ENCODE peak calls at places on chromosomes 5 and 9, in ten cellular contexts. One of them, this sample, is unnamed.

GRCh38 chr5:170070556-170071412 is 34.9 kb upstream of the FOXI1 start:
- DNase-seq in esophagus squamous epithelium: no peak
- DNase-seq in H1: peak; percentile 17
- DNase-seq in A549: peak; percentile 45
- DNase-seq in CD8-positive, alpha-beta T cell: no peak
- DNase-seq in CD4-positive, alpha-beta memory T cell: no peak
- DNase-seq in thyroid gland: peak; percentile 27
- DNase-seq in Peyer's patch: peak; percentile 54
- DNase-seq in uterus: no peak
- DNase-seq in small intestine: peak; percentile 5
- DNase-seq in this sample: no peak

GRCh38 chr5:41465493-41466171 is 44.8 kb downstream of the PLCXD3 start:
- DNase-seq in A549: no peak
- DNase-seq in thyroid gland: no peak
- DNase-seq in H1: no peak
- DNase-seq in Peyer's patch: no peak
- DNase-seq in small intestine: no peak
- DNase-seq in CD8-positive, alpha-beta T cell: no peak
- DNase-seq in CD4-positive, alpha-beta memory T cell: no peak
- DNase-seq in uterus: no peak
- DNase-seq in esophagus squamous epithelium: no peak
- DNase-seq in this sample: no peak

GRCh38 chr9:134895849-134896833 is 15.5 kb downstream of the FCN2 start:
- DNase-seq in CD4-positive, alpha-beta memory T cell: no peak
- DNase-seq in A549: peak; percentile 76
- DNase-seq in uterus: peak; percentile 92
- DNase-seq in thyroid gland: peak; percentile 83
- DNase-seq in small intestine: peak; percentile 1
- DNase-seq in Peyer's patch: peak; percentile 39
- DNase-seq in H1: no peak
- DNase-seq in CD8-positive, alpha-beta T cell: no peak
- DNase-seq in esophagus squamous epithelium: no peak
- DNase-seq in this sample: peak; percentile 58

GRCh38 chr5:6544561-6544935 is 88.3 kb downstream of the NSUN2 start:
- DNase-seq in esophagus squamous epithelium: no peak
- DNase-seq in A549: no peak
- DNase-seq in H1: no peak
- DNase-seq in small intestine: no peak
- DNase-seq in uterus: no peak
- DNase-seq in CD4-positive, alpha-beta memory T cell: no peak
- DNase-seq in Peyer's patch: no peak
- DNase-seq in CD8-positive, alpha-beta T cell: no peak
- DNase-seq in thyroid gland: no peak
- DNase-seq in this sample: no peak

GRCh38 chr5:133425183-133425582 is 187.2 kb downstream of the FSTL4 start:
- DNase-seq in Peyer's patch: no peak
- DNase-seq in A549: no peak
- DNase-seq in CD8-positive, alpha-beta T cell: no peak
- DNase-seq in small intestine: no peak
- DNase-seq in esophagus squamous epithelium: no peak
- DNase-seq in CD4-positive, alpha-beta memory T cell: no peak
- DNase-seq in thyroid gland: no peak
- DNase-seq in uterus: no peak
- DNase-seq in H1: peak; percentile 53
- DNase-seq in this sample: no peak

GRCh38 chr5:153619706-153620105 is 129.2 kb downstream of the GRIA1 start:
- DNase-seq in Peyer's patch: no peak
- DNase-seq in uterus: no peak
- DNase-seq in A549: no peak
- DNase-seq in small intestine: no peak
- DNase-seq in thyroid gland: no peak
- DNase-seq in CD4-positive, alpha-beta memory T cell: no peak
- DNase-seq in esophagus squamous epithelium: no peak
- DNase-seq in CD8-positive, alpha-beta T cell: no peak
- DNase-seq in H1: no peak
- DNase-seq in this sample: no peak

GRCh38 chr5:79642210-79642609 is 30.0 kb downstream of the TENT2 start:
- DNase-seq in H1: no peak
- DNase-seq in CD8-positive, alpha-beta T cell: no peak
- DNase-seq in esophagus squamous epithelium: no peak
- DNase-seq in thyroid gland: no peak
- DNase-seq in CD4-positive, alpha-beta memory T cell: no peak
- DNase-seq in small intestine: no peak
- DNase-seq in Peyer's patch: no peak
- DNase-seq in uterus: no peak
- DNase-seq in A549: no peak
- DNase-seq in this sample: no peak

GRCh38 chr9:31304576-31304975 is 1079.9 kb upstream of the ACO1 start:
- DNase-seq in A549: peak; percentile 4
- DNase-seq in uterus: no peak
- DNase-seq in CD4-positive, alpha-beta memory T cell: no peak
- DNase-seq in small intestine: no peak
- DNase-seq in Peyer's patch: no peak
- DNase-seq in esophagus squamous epithelium: no peak
- DNase-seq in thyroid gland: no peak
- DNase-seq in H1: no peak
- DNase-seq in CD8-positive, alpha-beta T cell: no peak
- DNase-seq in this sample: no peak

GRCh38 chr5:34511481-34511880 is 144.6 kb upstream of the RAI14 start:
- DNase-seq in esophagus squamous epithelium: no peak
- DNase-seq in A549: no peak
- DNase-seq in small intestine: no peak
- DNase-seq in CD8-positive, alpha-beta T cell: no peak
- DNase-seq in thyroid gland: no peak
- DNase-seq in Peyer's patch: no peak
- DNase-seq in CD4-positive, alpha-beta memory T cell: no peak
- DNase-seq in uterus: no peak
- DNase-seq in H1: no peak
- DNase-seq in this sample: no peak

GRCh38 chr9:18877984-18878383 is 155.0 kb downstream of the SAXO1 start:
- DNase-seq in thyroid gland: no peak
- DNase-seq in esophagus squamous epithelium: no peak
- DNase-seq in Peyer's patch: no peak
- DNase-seq in H1: no peak
- DNase-seq in small intestine: no peak
- DNase-seq in CD8-positive, alpha-beta T cell: no peak
- DNase-seq in uterus: no peak
- DNase-seq in CD4-positive, alpha-beta memory T cell: no peak
- DNase-seq in A549: no peak
- DNase-seq in this sample: no peak

GRCh38 chr9:79686381-79687130 is 114.8 kb downstream of the TLE4 start:
- DNase-seq in uterus: no peak
- DNase-seq in CD4-positive, alpha-beta memory T cell: no peak
- DNase-seq in A549: peak; percentile 40
- DNase-seq in Peyer's patch: no peak
- DNase-seq in thyroid gland: no peak
- DNase-seq in esophagus squamous epithelium: no peak
- DNase-seq in small intestine: no peak
- DNase-seq in CD8-positive, alpha-beta T cell: no peak
- DNase-seq in H1: no peak
- DNase-seq in this sample: no peak

GRCh38 chr9:8329561-8330283 is 530.1 kb upstream of the DMAC1 start:
- DNase-seq in esophagus squamous epithelium: no peak
- DNase-seq in CD4-positive, alpha-beta memory T cell: no peak
- DNase-seq in CD8-positive, alpha-beta T cell: no peak
- DNase-seq in uterus: no peak
- DNase-seq in small intestine: no peak
- DNase-seq in Peyer's patch: no peak
- DNase-seq in A549: no peak
- DNase-seq in H1: no peak
- DNase-seq in thyroid gland: no peak
- DNase-seq in this sample: no peak

GRCh38 chr5:104702212-104702611 is 1139.6 kb upstream of the NUDT12 start:
- DNase-seq in small intestine: no peak
- DNase-seq in CD4-positive, alpha-beta memory T cell: no peak
- DNase-seq in H1: no peak
- DNase-seq in thyroid gland: no peak
- DNase-seq in esophagus squamous epithelium: no peak
- DNase-seq in Peyer's patch: no peak
- DNase-seq in uterus: no peak
- DNase-seq in A549: no peak
- DNase-seq in CD8-positive, alpha-beta T cell: no peak
- DNase-seq in this sample: no peak

GRCh38 chr5:2669913-2670312 is 81.6 kb downstream of the IRX2 start:
- DNase-seq in small intestine: no peak
- DNase-seq in CD8-positive, alpha-beta T cell: no peak
- DNase-seq in CD4-positive, alpha-beta memory T cell: no peak
- DNase-seq in uterus: no peak
- DNase-seq in thyroid gland: no peak
- DNase-seq in esophagus squamous epithelium: no peak
- DNase-seq in H1: no peak
- DNase-seq in A549: no peak
- DNase-seq in Peyer's patch: no peak
- DNase-seq in this sample: no peak

GRCh38 chr5:35089688-35090314 is 42.1 kb upstream of the AGXT2 start:
- DNase-seq in CD4-positive, alpha-beta memory T cell: peak; percentile 53
- DNase-seq in Peyer's patch: peak; percentile 82
- DNase-seq in uterus: peak; percentile 62
- DNase-seq in thyroid gland: peak; percentile 64
- DNase-seq in CD8-positive, alpha-beta T cell: peak; percentile 27
- DNase-seq in H1: peak; percentile 29
- DNase-seq in A549: peak; percentile 47
- DNase-seq in esophagus squamous epithelium: no peak
- DNase-seq in small intestine: peak; percentile 77
- DNase-seq in this sample: no peak

GRCh38 chr9:92173318-92173717 is 58.1 kb upstream of the SPTLC1 start:
- DNase-seq in small intestine: no peak
- DNase-seq in uterus: no peak
- DNase-seq in esophagus squamous epithelium: no peak
- DNase-seq in thyroid gland: no peak
- DNase-seq in CD4-positive, alpha-beta memory T cell: no peak
- DNase-seq in A549: no peak
- DNase-seq in CD8-positive, alpha-beta T cell: no peak
- DNase-seq in H1: no peak
- DNase-seq in Peyer's patch: no peak
- DNase-seq in this sample: no peak

GRCh38 chr5:100776244-100776643 is 126.8 kb downstream of the ST8SIA4 start:
- DNase-seq in CD4-positive, alpha-beta memory T cell: no peak
- DNase-seq in H1: no peak
- DNase-seq in thyroid gland: no peak
- DNase-seq in small intestine: no peak
- DNase-seq in A549: no peak
- DNase-seq in uterus: no peak
- DNase-seq in esophagus squamous epithelium: no peak
- DNase-seq in Peyer's patch: no peak
- DNase-seq in CD8-positive, alpha-beta T cell: no peak
- DNase-seq in this sample: no peak
- H3K4me1 ChIP-seq in CD4-positive, alpha-beta memory T cell: peaks cover 30% of the 10 kb centered on the region
- H3K4me1 ChIP-seq in H1: no peaks in the 10 kb centered on the region
- H3K4me1 ChIP-seq in thyroid gland: peaks cover 5% of the 10 kb centered on the region
- H3K4me1 ChIP-seq in small intestine: no peaks in the 10 kb centered on the region
- H3K4me1 ChIP-seq in A549: peaks cover 11% of the 10 kb centered on the region
- H3K4me1 ChIP-seq in uterus: no peaks in the 10 kb centered on the region
- H3K4me1 ChIP-seq in esophagus squamous epithelium: no peaks in the 10 kb centered on the region
- H3K4me1 ChIP-seq in Peyer's patch: no peaks in the 10 kb centered on the region
- H3K4me1 ChIP-seq in CD8-positive, alpha-beta T cell: peaks cover 18% of the 10 kb centered on the region
- H3K4me1 ChIP-seq in this sample: no peaks in the 10 kb centered on the region

DNA sequence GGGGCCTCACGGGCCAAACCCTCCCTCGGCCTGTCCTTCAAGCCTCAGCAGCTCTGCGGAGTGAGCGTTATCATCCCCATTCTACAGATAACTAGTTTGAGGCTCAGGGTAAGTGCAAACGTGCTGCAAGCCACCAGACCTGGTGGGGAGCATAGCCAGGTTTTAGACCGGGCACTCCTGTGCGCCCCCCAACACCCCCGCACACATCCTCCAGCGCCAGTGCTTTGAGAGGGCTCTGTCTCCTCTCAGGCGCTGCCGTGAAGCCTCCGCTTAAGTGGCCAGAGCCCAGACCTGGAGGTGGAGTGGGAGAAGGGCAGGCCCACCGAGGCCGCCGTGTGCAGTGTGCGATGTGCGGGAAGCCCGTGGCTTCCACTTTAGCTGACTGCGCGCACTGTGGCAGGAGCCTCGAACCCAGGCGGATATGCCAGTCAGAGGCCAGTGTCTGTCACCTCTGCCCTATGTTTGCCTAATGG is 1.6 kb upstream of the MGAT1 start:
- DNase-seq in A549: no peak
- DNase-seq in H1: no peak
- DNase-seq in uterus: no peak
- DNase-seq in CD8-positive, alpha-beta T cell: no peak
- DNase-seq in small intestine: no peak
- DNase-seq in thyroid gland: no peak
- DNase-seq in Peyer's patch: peak; percentile 47
- DNase-seq in CD4-positive, alpha-beta memory T cell: no peak
- DNase-seq in esophagus squamous epithelium: no peak
- DNase-seq in this sample: no peak
- H3K4me3 ChIP-seq in A549: no peak overlapping the region
- H3K4me3 ChIP-seq in H1: no peak overlapping the region
- H3K4me3 ChIP-seq in uterus: no peak overlapping the region
- H3K4me3 ChIP-seq in CD8-positive, alpha-beta T cell: peak overlapping the region; percentile 92
- H3K4me3 ChIP-seq in small intestine: peak overlapping the region; percentile 0
- H3K4me3 ChIP-seq in thyroid gland: no peak overlapping the region
- H3K4me3 ChIP-seq in Peyer's patch: peak overlapping the region; percentile 97
- H3K4me3 ChIP-seq in CD4-positive, alpha-beta memory T cell: peak overlapping the region; percentile 84
- H3K4me3 ChIP-seq in esophagus squamous epithelium: peak overlapping the region; percentile 87
- H3K4me3 ChIP-seq in this sample: peak overlapping the region; percentile 91

DNA sequence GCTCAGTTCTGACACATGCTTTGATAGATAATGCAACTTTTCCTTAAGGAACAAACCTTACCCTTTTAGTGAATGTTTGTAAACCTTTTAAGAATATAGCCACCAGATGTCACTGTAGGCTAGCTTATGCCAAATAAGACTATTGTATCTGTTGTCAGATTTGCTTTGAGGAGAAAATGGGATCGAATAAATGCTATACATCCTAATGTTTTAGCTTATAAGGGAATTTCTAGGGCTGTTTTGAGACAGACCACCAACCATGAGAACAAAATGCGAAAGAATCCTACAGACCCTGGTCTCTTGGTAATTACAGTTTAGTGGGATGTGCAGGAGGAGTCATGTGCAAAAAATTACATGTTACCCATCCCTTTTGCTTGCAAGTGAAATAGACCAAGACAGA is 127.6 kb upstream of the NMUR2 start:
- DNase-seq in esophagus squamous epithelium: no peak
- DNase-seq in A549: peak; percentile 66
- DNase-seq in thyroid gland: no peak
- DNase-seq in CD8-positive, alpha-beta T cell: no peak
- DNase-seq in small intestine: peak; percentile 37
- DNase-seq in uterus: no peak
- DNase-seq in Peyer's patch: no peak
- DNase-seq in CD4-positive, alpha-beta memory T cell: peak; percentile 16
- DNase-seq in H1: no peak
- DNase-seq in this sample: no peak
- H3K27ac ChIP-seq in esophagus squamous epithelium: no peak overlapping the region
- H3K27ac ChIP-seq in A549: no peak overlapping the region
- H3K27ac ChIP-seq in thyroid gland: no peak overlapping the region
- H3K27ac ChIP-seq in CD8-positive, alpha-beta T cell: no peak overlapping the region
- H3K27ac ChIP-seq in small intestine: no peak overlapping the region
- H3K27ac ChIP-seq in uterus: no peak overlapping the region
- H3K27ac ChIP-seq in Peyer's patch: no peak overlapping the region
- H3K27ac ChIP-seq in CD4-positive, alpha-beta memory T cell: no peak overlapping the region
- H3K27ac ChIP-seq in H1: no peak overlapping the region
- H3K27ac ChIP-seq in this sample: no peak overlapping the region

DNA sequence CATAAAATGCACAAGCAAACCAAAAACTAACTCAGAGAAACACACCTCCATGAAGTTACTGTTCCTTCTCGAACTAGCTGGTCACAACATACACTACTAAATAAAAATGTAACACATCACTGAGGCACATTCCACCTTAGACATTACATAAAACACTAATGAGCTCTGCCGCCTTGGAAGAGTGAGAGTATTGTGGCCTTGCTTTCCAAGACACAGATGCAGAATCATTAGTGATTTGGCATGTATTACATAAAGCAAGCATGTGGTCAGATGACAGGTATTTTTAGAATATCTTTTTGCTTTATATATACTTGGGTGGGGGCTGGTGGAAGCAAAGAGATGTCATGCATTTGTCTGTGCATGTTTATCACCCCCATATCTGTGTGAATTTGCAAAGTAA is 213.7 kb downstream of the MEF2C start:
- DNase-seq in small intestine: no peak
- DNase-seq in CD4-positive, alpha-beta memory T cell: no peak
- DNase-seq in A549: no peak
- DNase-seq in CD8-positive, alpha-beta T cell: no peak
- DNase-seq in H1: no peak
- DNase-seq in thyroid gland: no peak
- DNase-seq in Peyer's patch: no peak
- DNase-seq in uterus: no peak
- DNase-seq in esophagus squamous epithelium: no peak
- DNase-seq in this sample: no peak
- H3K4me1 ChIP-seq in small intestine: no peaks in the 10 kb centered on the region
- H3K4me1 ChIP-seq in CD4-positive, alpha-beta memory T cell: peaks cover 28% of the 10 kb centered on the region
- H3K4me1 ChIP-seq in A549: no peaks in the 10 kb centered on the region
- H3K4me1 ChIP-seq in CD8-positive, alpha-beta T cell: peaks cover 19% of the 10 kb centered on the region
- H3K4me1 ChIP-seq in H1: peaks cover 33% of the 10 kb centered on the region
- H3K4me1 ChIP-seq in thyroid gland: peaks cover 3% of the 10 kb centered on the region
- H3K4me1 ChIP-seq in Peyer's patch: peaks cover 4% of the 10 kb centered on the region
- H3K4me1 ChIP-seq in uterus: peaks cover 3% of the 10 kb centered on the region
- H3K4me1 ChIP-seq in esophagus squamous epithelium: peaks cover 12% of the 10 kb centered on the region
- H3K4me1 ChIP-seq in this sample: peaks cover 2% of the 10 kb centered on the region